ENCODE peak calls at places on chromosome 9, in seven cellular contexts. B, M, W, E, K, U and V are unnamed samples.

GRCh38 chr9:112380771-112381181 is 868 bp downstream of the HSDL2 start:
- DNase-seq in M (no peak), U (peak; percentile 42), B (no peak), K (no peak), W (no peak), E (no peak), V (no peak)

GRCh38 chr9:130186839-130187522 is 14.8 kb downstream of the NCS1 start:
- DNase-seq in B (no peak), M (no peak), K (no peak), E (peak; percentile 77), W (no peak), U (no peak), V (no peak)

GRCh38 chr9:136572003-136572595 is 26.3 kb upstream of the NOTCH1 start:
- DNase-seq in K (no peak), E (no peak), W (no peak), M (no peak), U (no peak), B (no peak), V (no peak)

GRCh38 chr9:81874926-81875325 is 53.3 kb upstream of the SPATA31D4 start:
- DNase-seq in E (no peak), B (no peak), W (no peak), K (no peak), M (no peak), U (no peak), V (no peak)

GRCh38 chr9:100377015-100377414 is 24.3 kb upstream of the TEX10 start:
- DNase-seq in U (no peak), K (no peak), E (no peak), M (no peak), B (no peak), W (no peak), V (no peak)

GRCh38 chr9:89879276-89879675 is 274.5 kb downstream of the GADD45G start:
- DNase-seq in M (no peak), K (no peak), U (no peak), E (peak; percentile 37), B (no peak), W (peak; percentile 84), V (no peak)

GRCh38 chr9:21657966-21658667 is 144.3 kb upstream of the MTAP start:
- DNase-seq in K (no peak), E (no peak), B (no peak), W (no peak), U (no peak), M (no peak), V (no peak)

GRCh38 chr9:133612816-133613215 is 3.6 kb upstream of the FAM163B start:
- DNase-seq in B (no peak), M (no peak), K (no peak), U (no peak), W (no peak), E (no peak), V (no peak)

GRCh38 chr9:34145165-34145564 is 18.7 kb upstream of the DCAF12 start:
- DNase-seq in E (no peak), U (no peak), B (no peak), M (no peak), K (no peak), W (no peak), V (no peak)

GRCh38 chr9:82447343-82447742 is 458.8 kb downstream of the SPATA31D1 start:
- DNase-seq in B (no peak), K (no peak), W (no peak), E (no peak), M (no peak), U (no peak), V (no peak)

GRCh38 chr9:98427491-98427890 is 172.0 kb upstream of the TBC1D2 start:
- DNase-seq in W (no peak), B (no peak), K (no peak), M (no peak), U (no peak), E (no peak), V (no peak)

GRCh38 chr9:5719546-5719945 is 90.6 kb downstream of the RIC1 start:
- DNase-seq in U (no peak), B (no peak), M (no peak), W (no peak), K (no peak), E (no peak), V (no peak)

GRCh38 chr9:5850735-5851122 is 17.8 kb upstream of the ERMP1 start:
- DNase-seq in M (no peak), E (no peak), K (no peak), W (no peak), U (no peak), B (no peak), V (no peak)